ENCODE peak calls at places on chromosomes 1 and 21, in eight cellular contexts. R is ELR, Y is NCI-H2029, D is HFFc6, U is adrenal gland, Q is NCI-H2081, C is hepatic stellate cell, S is keratinocyte. W is an unnamed sample.

GRCh38 chr1:115829023-115829674 is 11.8 kb downstream of the NHLH2 start:
- DNase-seq in D (peak; percentile 58), S (peak; percentile 66), Q (no peak), R (peak; percentile 91), C (peak; percentile 75), Y (no peak), U (peak; percentile 59), W (no peak)

GRCh38 chr1:37650721-37651120 is 16.0 kb upstream of the RSPO1 start:
- DNase-seq in S (no peak), Y (no peak), Q (no peak), U (no peak), C (no peak), D (no peak), R (no peak), W (no peak)

GRCh38 chr1:44819257-44819593 is 10.9 kb downstream of the BTBD19 start:
- DNase-seq in S (no peak), R (peak; percentile 98), Y (no peak), U (no peak), Q (no peak), C (peak; percentile 65), D (no peak), W (no peak)

GRCh38 chr1:1630191-1630964 is 1.6 kb upstream of the MMP23B start:
- DNase-seq in R (no peak), S (no peak), C (no peak), U (peak; percentile 55), Q (no peak), D (no peak), Y (peak; percentile 88), W (no peak)

GRCh38 chr1:79431341-79431740 is 424.8 kb upstream of the ADGRL4 start:
- DNase-seq in Y (no peak), S (no peak), Q (no peak), R (no peak), C (no peak), U (no peak), D (no peak), W (no peak)

GRCh38 chr1:234361102-234361603 is 12.1 kb upstream of the COA6 start:
- DNase-seq in Q (no peak), S (no peak), Y (no peak), U (no peak), D (no peak), R (no peak), C (no peak), W (no peak)

GRCh38 chr1:186682721-186683120 is 2.5 kb upstream of the PTGS2 start:
- DNase-seq in U (no peak), S (no peak), D (peak; percentile 42), C (peak; percentile 15), Q (no peak), R (peak; percentile 52), Y (no peak), W (no peak)

GRCh38 chr1:180253585-180254495 is 23.8 kb downstream of the LHX4 start:
- DNase-seq in D (no peak), R (no peak), Q (no peak), S (no peak), U (peak; percentile 35), C (no peak), Y (no peak), W (no peak)

GRCh38 chr1:184789899-184790298 is 35.2 kb upstream of the EDEM3 start:
- DNase-seq in S (no peak), D (no peak), U (no peak), R (no peak), C (no peak), Y (no peak), Q (no peak), W (no peak)

GRCh38 chr1:85617582-85618237 is 37.1 kb downstream of the CCN1 start:
- DNase-seq in Y (peak; percentile 22), Q (no peak), R (no peak), S (no peak), C (peak; percentile 43), D (peak; percentile 70), U (no peak), W (no peak)

GRCh38 chr1:31101147-31101502 is 35.6 kb upstream of the PUM1 start:
- DNase-seq in D (peak; percentile 60), S (no peak), C (peak; percentile 62), R (peak; percentile 71), Q (peak; percentile 6), Y (peak; percentile 53), U (peak; percentile 16), W (peak; percentile 23)

GRCh38 chr1:99849413-99849743 is 783 bp upstream of the AGL start:
- DNase-seq in R (peak; percentile 9), U (no peak), Y (no peak), S (no peak), C (no peak), D (no peak), Q (peak; percentile 15), W (no peak)

GRCh38 chr1:235883261-235883927 is 16.7 kb upstream of the LYST start:
- DNase-seq in Q (peak; percentile 93), R (peak; percentile 89), D (peak; percentile 99), Y (peak; percentile 74), S (no peak), C (peak; percentile 90), U (peak; percentile 95), W (no peak)

GRCh38 chr21:44379991-44380865 is 26.8 kb downstream of the TRPM2 start:
- DNase-seq in U (no peak), C (no peak), R (no peak), S (no peak), Y (no peak), D (no peak), Q (no peak), W (no peak)

GRCh38 chr1:19416919-19417441 is 68.4 kb downstream of the CAPZB start:
- DNase-seq in S (no peak), D (no peak), U (no peak), C (no peak), R (no peak), Y (no peak), Q (no peak), W (no peak)

GRCh38 chr1:31152181-31152768 is 86.8 kb upstream of the PUM1 start:
- DNase-seq in Q (no peak), D (peak; percentile 93), U (peak; percentile 66), Y (no peak), C (peak; percentile 67), R (peak; percentile 93), S (peak; percentile 98), W (no peak)

GRCh38 chr1:224623743-224624333 is 7.7 kb downstream of the CNIH3 start:
- DNase-seq in S (no peak), Q (no peak), R (peak; percentile 97), D (peak; percentile 96), Y (peak; percentile 96), U (no peak), C (peak; percentile 92), W (no peak)

GRCh38 chr1:38690790-38691189 is 168.8 kb downstream of the RRAGC start:
- DNase-seq in R (peak; percentile 15), U (no peak), Q (no peak), S (no peak), C (no peak), D (no peak), Y (no peak), W (no peak)

W was measured in NCI-H774.